ENCODE peak calls at places on chromosomes 3 and 15, in seven cellular contexts. V is activated T-cell treated with anti-CD3 and anti-CD28 coated beads for 48 hours, H is fibroblast of the conjunctiva, Z is heart left ventricle, S is BJ, K is AG20443, Q is RPMI8226. D is an unnamed sample.

GRCh38 chr3:182895513-182896112 is 84.7 kb downstream of the DCUN1D1 start:
- DNase-seq in V (no peak), H (no peak), Z (no peak), S (no peak), K (no peak), Q (no peak), D (no peak)

GRCh38 chr3:58008140-58009025 is at the start of gene FLNB:
- DNase-seq in V (peak; percentile 77), H (peak; percentile 36), Z (peak; percentile 67), S (no peak), K (peak; percentile 98), Q (peak; percentile 84), D (peak; percentile 91)

GRCh38 chr3:19149388-19149787 is 1.1 kb downstream of the KCNH8 start:
- DNase-seq in V (no peak), H (no peak), Z (no peak), S (no peak), K (peak; percentile 26), Q (peak; percentile 30), D (peak; percentile 73)

GRCh38 chr15:86021281-86022264 is 58.1 kb upstream of the AGBL1 start:
- DNase-seq in V (no peak), H (no peak), Z (no peak), S (no peak), K (no peak), Q (no peak), D (no peak)

GRCh38 chr3:29430558-29430971 is 149.7 kb downstream of the RBMS3 start:
- DNase-seq in V (no peak), H (no peak), Z (no peak), S (peak; percentile 39), K (peak; percentile 36), Q (no peak), D (peak; percentile 42)

GRCh38 chr15:81779181-81779580 is 266.6 kb downstream of the MEX3B start:
- DNase-seq in V (no peak), H (no peak), Z (no peak), S (no peak), K (no peak), Q (no peak), D (no peak)

GRCh38 chr3:145727416-145727930 is 433.5 kb downstream of the PLOD2 start:
- DNase-seq in V (no peak), H (no peak), Z (no peak), S (no peak), K (no peak), Q (no peak), D (no peak)

GRCh38 chr3:72065236-72065635 is 280.3 kb upstream of the PROK2 start:
- DNase-seq in V (no peak), H (no peak), Z (no peak), S (no peak), K (no peak), Q (no peak), D (no peak)

GRCh38 chr3:1774597-1774996 is 324.1 kb upstream of the CNTN4 start:
- DNase-seq in V (no peak), H (no peak), Z (no peak), S (no peak), K (no peak), Q (no peak), D (no peak)

GRCh38 chr3:172367205-172368105 is 80.8 kb downstream of the GHSR start:
- DNase-seq in V (no peak), H (no peak), Z (no peak), S (peak; percentile 16), K (no peak), Q (no peak), D (no peak)

GRCh38 chr3:170909129-170909903 is 879 bp upstream of the EIF5A2 start:
- DNase-seq in V (no peak), H (peak; percentile 12), Z (no peak), S (peak; percentile 74), K (peak; percentile 68), Q (no peak), D (no peak)

GRCh38 chr15:52023169-52023922 is 4.3 kb downstream of the MAPK6 start:
- DNase-seq in V (no peak), H (no peak), Z (no peak), S (no peak), K (no peak), Q (no peak), D (no peak)

GRCh38 chr15:57114070-57114469 is 195.6 kb downstream of the TCF12 start:
- DNase-seq in V (no peak), H (no peak), Z (no peak), S (no peak), K (no peak), Q (peak; percentile 51), D (no peak)

GRCh38 chr3:149390772-149391212 is 13.3 kb upstream of the TM4SF1 start:
- DNase-seq in V (no peak), H (no peak), Z (no peak), S (no peak), K (no peak), Q (no peak), D (no peak)

GRCh38 chr3:42655980-42656679 is 2.6 kb downstream of the ZBTB47 start:
- DNase-seq in V (no peak), H (no peak), Z (no peak), S (no peak), K (peak; percentile 78), Q (no peak), D (no peak)

GRCh38 chr15:51128701-51129100 is 34.0 kb upstream of the TNFAIP8L3 start:
- DNase-seq in V (no peak), H (no peak), Z (no peak), S (no peak), K (no peak), Q (no peak), D (no peak)

GRCh38 chr3:192054881-192055280 is 593.9 kb downstream of the PYDC2 start:
- DNase-seq in V (no peak), H (no peak), Z (no peak), S (no peak), K (peak; percentile 9), Q (no peak), D (no peak)

GRCh38 chr3:66816110-66816761 is 181.9 kb upstream of the KBTBD8 start:
- DNase-seq in V (no peak), H (peak; percentile 72), Z (no peak), S (no peak), K (peak; percentile 57), Q (peak; percentile 15), D (peak; percentile 83)

GRCh38 chr15:100767002-100767825 is 112.4 kb upstream of the ALDH1A3 start:
- DNase-seq in V (no peak), H (no peak), Z (no peak), S (no peak), K (peak; percentile 10), Q (no peak), D (no peak)

GRCh38 chr15:72382146-72382545 is 6.3 kb upstream of the HEXA start:
- DNase-seq in V (no peak), H (no peak), Z (no peak), S (no peak), K (no peak), Q (peak; percentile 46), D (no peak)

GRCh38 chr3:70916375-70917055 is 604.1 kb upstream of the MDFIC2 start:
- DNase-seq in V (no peak), H (no peak), Z (no peak), S (no peak), K (no peak), Q (no peak), D (no peak)

GRCh38 chr3:167808910-167809309 is 73.4 kb downstream of the SERPINI1 start:
- DNase-seq in V (no peak), H (no peak), Z (no peak), S (no peak), K (no peak), Q (no peak), D (no peak)

GRCh38 chr3:113668015-113668414 is 28.4 kb downstream of the USF3 start:
- DNase-seq in V (no peak), H (peak; percentile 16), Z (no peak), S (no peak), K (peak; percentile 46), Q (no peak), D (no peak)

GRCh38 chr3:46359748-46360509 is 6.0 kb downstream of the CCR2 start:
- DNase-seq in V (no peak), H (no peak), Z (no peak), S (no peak), K (no peak), Q (peak; percentile 92), D (peak; percentile 79)

GRCh38 chr15:96160800-96161199 is 169.7 kb upstream of the NR2F2 start:
- DNase-seq in V (no peak), H (no peak), Z (no peak), S (no peak), K (no peak), Q (no peak), D (no peak)

D was measured in neural progenitor cell.